ENCODE peak calls at places on chromosomes 16 and 17, in six cellular contexts. S is body of pancreas, V is thoracic aorta, M is IMR-90, Y is BE2C, C is brain microvascular endothelial cell. H is an unnamed sample.

GRCh38 chr16:66081967-66082366 is 284.5 kb upstream of the CDH5 start:
- DNase-seq in S (no peak), V (no peak), M (peak), Y (no peak), C (peak), H (no peak)

GRCh38 chr16:16178455-16179162 is 44.7 kb downstream of the ABCC6 start:
- DNase-seq in S (no peak), V (no peak), M (no peak), Y (no peak), C (no peak), H (no peak)

GRCh38 chr16:35154627-35155026 is 1695.2 kb downstream of the TP53TG3F start:
- DNase-seq in S (no peak), V (no peak), M (no peak), Y (no peak), C (no peak), H (no peak)

GRCh38 chr17:66200685-66201092 is 8.8 kb upstream of the CEP112 start:
- DNase-seq in S (peak), V (no peak), M (peak), Y (peak), C (peak), H (no peak)

GRCh38 chr17:2551493-2551892 is 39.8 kb upstream of the METTL16 start:
- DNase-seq in S (no peak), V (no peak), M (no peak), Y (no peak), C (no peak), H (no peak)

GRCh38 chr17:42484304-42484703 is 25.6 kb downstream of the ATP6V0A1 start:
- DNase-seq in S (no peak), V (no peak), M (no peak), Y (no peak), C (no peak), H (no peak)

GRCh38 chr16:21158208-21159110 is at the start of gene LDAF1:
- DNase-seq in S (peak), V (peak), M (peak), Y (peak), C (peak), H (peak)

GRCh38 chr17:30021708-30022317 is 80.4 kb downstream of the EFCAB5 start:
- DNase-seq in S (peak), V (no peak), M (peak), Y (peak), C (peak), H (peak)

GRCh38 chr16:2019500-2019899 is at the start of gene NPW:
- DNase-seq in S (no peak), V (no peak), M (no peak), Y (peak), C (no peak), H (no peak)

GRCh38 chr17:42067371-42068180 is 17.2 kb upstream of the C17orf113 start:
- DNase-seq in S (peak), V (no peak), M (peak), Y (peak), C (peak), H (peak)

GRCh38 chr16:24729243-24729966 is at the start of gene TNRC6A:
- DNase-seq in S (peak), V (peak), M (peak), Y (peak), C (peak), H (peak)

GRCh38 chr17:57068222-57068658 is 16.8 kb upstream of the AKAP1 start:
- DNase-seq in S (no peak), V (no peak), M (no peak), Y (no peak), C (no peak), H (no peak)

GRCh38 chr17:40432864-40433528 is 10.3 kb upstream of the IGFBP4 start:
- DNase-seq in S (peak), V (no peak), M (peak), Y (peak), C (peak), H (no peak)

GRCh38 chr17:57406131-57406980 is 150.0 kb downstream of the MSI2 start:
- DNase-seq in S (no peak), V (no peak), M (peak), Y (no peak), C (no peak), H (no peak)

GRCh38 chr17:50514936-50515702 is 6.9 kb downstream of the MYCBPAP start:
- DNase-seq in S (peak), V (no peak), M (no peak), Y (no peak), C (no peak), H (no peak)

GRCh38 chr17:75843577-75844529 is at the start of gene UNC13D:
- DNase-seq in S (peak), V (no peak), M (no peak), Y (peak), C (no peak), H (peak)

GRCh38 chr17:33039874-33040273 is 48.2 kb downstream of the SPACA3 start:
- DNase-seq in S (no peak), V (no peak), M (peak), Y (no peak), C (peak), H (no peak)

GRCh38 chr17:31256936-31257335 is 40.1 kb downstream of the OMG start:
- DNase-seq in S (no peak), V (no peak), M (no peak), Y (no peak), C (no peak), H (no peak)

GRCh38 chr17:8004899-8005298 is 2.5 kb downstream of the GUCY2D start:
- DNase-seq in S (no peak), V (no peak), M (peak), Y (no peak), C (peak), H (no peak)

GRCh38 chr17:35460354-35460851 is 11.8 kb upstream of the SLFN13 start:
- DNase-seq in S (peak), V (no peak), M (no peak), Y (peak), C (no peak), H (peak)

GRCh38 chr17:26765860-26766709 is 527.8 kb upstream of the WSB1 start:
- DNase-seq in S (no peak), V (no peak), M (no peak), Y (no peak), C (no peak), H (no peak)

GRCh38 chr16:90046971-90047713 is 27.9 kb upstream of the DBNDD1 start:
- DNase-seq in S (peak), V (no peak), M (peak), Y (peak), C (no peak), H (peak)

GRCh38 chr17:71713846-71714245 is 407.0 kb upstream of the SOX9 start:
- DNase-seq in S (no peak), V (no peak), M (no peak), Y (no peak), C (peak), H (no peak)

GRCh38 chr16:69107311-69107962 is 2.0 kb downstream of the HAS3 start:
- DNase-seq in S (peak), V (no peak), M (no peak), Y (no peak), C (no peak), H (no peak)
- TF ChIP-seq CTCF in S (no peak), V (no peak), M (no peak), Y (no peak), C (no peak), H (no peak)

GRCh38 chr16:57462978-57463362 is 491 bp downstream of the POLR2C start:
- DNase-seq in S (no peak), V (no peak), M (no peak), Y (no peak), C (no peak), H (no peak)
- TF ChIP-seq CTCF in S (no peak), V (no peak), M (no peak), Y (no peak), C (no peak), H (no peak)

GRCh38 chr16:88844412-88845118 is 12.2 kb downstream of the GALNS start:
- DNase-seq in S (no peak), V (no peak), M (no peak), Y (no peak), C (no peak), H (no peak)
- TF ChIP-seq CTCF in S (no peak), V (no peak), M (no peak), Y (peak), C (peak), H (no peak)

GRCh38 chr16:69885722-69886121 is 65.4 kb upstream of the CLEC18A start:
- DNase-seq in S (no peak), V (no peak), M (no peak), Y (no peak), C (no peak), H (no peak)
- TF ChIP-seq CTCF in S (no peak), V (no peak), M (no peak), Y (no peak), C (no peak), H (no peak)

GRCh38 chr17:81863833-81864768 is 3.8 kb upstream of the P4HB start:
- DNase-seq in S (no peak), V (no peak), M (no peak), Y (no peak), C (no peak), H (no peak)
- TF ChIP-seq CTCF in S (no peak), V (no peak), M (no peak), Y (no peak), C (no peak), H (no peak)

DNA sequence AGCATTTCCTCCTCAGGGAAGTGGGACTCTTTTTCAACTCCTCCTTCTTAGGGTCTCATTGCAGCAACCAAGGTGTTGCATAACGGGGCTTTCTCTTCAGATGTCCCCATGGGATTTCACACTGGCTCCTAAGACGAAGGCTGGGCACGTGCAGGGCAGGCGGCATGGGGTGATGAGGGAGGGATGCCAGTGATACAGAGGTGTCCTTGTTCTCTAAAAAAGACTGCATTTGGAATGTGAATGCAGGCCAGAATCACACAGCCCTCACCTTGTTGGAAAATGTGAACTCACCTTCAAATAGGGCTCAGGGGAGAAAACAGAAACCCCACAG is 105.6 kb downstream of the XYLT1 start:
- DNase-seq in S (no peak), V (no peak), M (no peak), Y (no peak), C (no peak), H (no peak)
- TF ChIP-seq CTCF in S (no peak), V (no peak), M (no peak), Y (no peak), C (no peak), H (no peak)

GRCh38 chr16:51148674-51149228 is 2.3 kb downstream of the SALL1 start:
- DNase-seq in S (no peak), V (no peak), M (no peak), Y (no peak), C (no peak), H (no peak)

GRCh38 chr16:51147776-51148673 is 3.0 kb downstream of the SALL1 start:
- DNase-seq in S (no peak), V (no peak), M (no peak), Y (no peak), C (no peak), H (no peak)

GRCh38 chr16:51144203-51144602 is 6.9 kb downstream of the SALL1 start:
- DNase-seq in S (no peak), V (no peak), M (no peak), Y (no peak), C (no peak), H (no peak)

GRCh38 chr16:51149251-51149661 is 1.8 kb downstream of the SALL1 start:
- DNase-seq in S (no peak), V (no peak), M (no peak), Y (no peak), C (no peak), H (no peak)

GRCh38 chr16:51146256-51146924 is 4.7 kb downstream of the SALL1 start:
- DNase-seq in S (no peak), V (no peak), M (peak), Y (no peak), C (no peak), H (no peak)
- TF ChIP-seq CTCF in S (no peak), V (no peak), M (peak), Y (no peak), C (peak), H (no peak)

DNA sequence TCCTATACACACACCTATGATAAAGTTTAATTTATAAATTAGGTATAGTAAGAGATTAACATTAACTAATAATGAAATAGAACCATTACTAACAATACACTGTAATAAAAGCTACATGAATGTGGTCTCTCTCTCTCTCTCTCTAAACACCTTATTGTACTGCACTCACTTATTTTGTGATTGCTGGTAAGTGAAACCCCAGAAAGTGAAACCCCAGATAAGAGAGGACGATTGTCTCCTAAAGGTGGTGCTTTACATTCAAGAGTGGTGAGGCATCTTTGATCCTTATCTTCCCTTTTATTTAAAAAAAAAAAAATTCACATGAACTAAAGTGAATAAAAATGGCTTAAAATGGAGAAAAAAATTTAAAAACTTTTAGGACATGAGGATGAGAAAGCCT is 80.1 kb upstream of the TRAP1 start:
- DNase-seq in S (no peak), V (no peak), M (no peak), Y (no peak), C (no peak), H (no peak)
- TF ChIP-seq CTCF in S (no peak), V (no peak), M (no peak), Y (no peak), C (no peak), H (no peak)

DNA sequence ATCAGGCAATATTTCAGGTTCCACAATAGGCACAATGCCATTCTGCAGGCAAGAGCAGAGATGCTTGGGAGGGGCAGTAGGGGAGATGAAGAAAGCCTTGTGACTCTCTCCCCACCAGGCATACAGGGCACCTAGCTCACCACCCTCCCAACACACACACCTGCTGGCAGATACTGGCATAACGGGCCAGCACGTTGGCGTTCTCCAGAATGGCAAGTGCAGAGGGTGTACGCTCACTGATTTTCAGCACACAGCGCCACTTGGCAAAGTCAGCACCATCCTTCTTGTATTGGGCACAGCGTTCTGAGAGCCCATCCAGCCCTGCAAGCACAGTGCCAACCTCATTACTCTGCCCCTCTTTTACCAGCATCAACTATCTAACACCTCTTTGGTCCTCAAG is 2.2 kb downstream of the ALDOC start:
- DNase-seq in S (no peak), V (no peak), M (no peak), Y (no peak), C (no peak), H (no peak)
- TF ChIP-seq CTCF in S (no peak), V (no peak), M (no peak), Y (no peak), C (no peak), H (no peak)

DNA sequence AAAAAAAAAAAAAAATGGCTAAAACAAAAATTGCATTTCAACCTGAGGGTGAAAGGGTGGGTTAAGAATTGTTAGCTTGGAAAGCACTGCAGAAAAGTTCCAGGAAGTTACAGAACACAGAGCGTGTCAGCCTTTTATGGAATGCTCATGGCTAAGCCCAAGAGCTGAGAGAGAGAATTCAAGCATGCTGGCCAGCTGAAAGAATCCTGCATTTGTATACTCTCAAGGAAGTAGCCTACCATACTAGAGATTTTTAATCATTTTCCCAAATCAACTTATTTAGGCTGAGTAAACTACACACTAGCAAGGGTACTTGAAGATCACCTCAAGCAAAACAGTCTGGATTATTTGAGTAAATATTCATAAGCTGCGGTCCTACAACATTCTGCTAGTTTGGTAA is 153.9 kb downstream of the KCNJ2 start:
- DNase-seq in S (no peak), V (no peak), M (no peak), Y (no peak), C (no peak), H (no peak)
- TF ChIP-seq CTCF in S (no peak), V (no peak), M (no peak), Y (no peak), C (no peak), H (no peak)